ENCODE peak calls at places on chromosomes 6 and 20, in nine cellular contexts. O is GM23338, G is bronchial epithelial cell, P is SJSA1, H is ovary, K is IMR-90, I is tibial artery, X is breast epithelium, W is aorta. L is an unnamed sample.

GRCh38 chr6:121504227-121504626 is 68.8 kb downstream of the GJA1 start:
- DNase-seq in O (no peak), G (peak; percentile 98), P (no peak), H (no peak), K (peak; percentile 96), I (no peak), X (no peak), W (no peak), L (no peak)

GRCh38 chr20:3473944-3474343 is 3.1 kb downstream of the ATRN start:
- DNase-seq in O (no peak), G (no peak), P (no peak), H (no peak), K (no peak), I (no peak), X (no peak), W (no peak), L (no peak)

GRCh38 chr6:160831751-160832150 is 129.7 kb downstream of the PLG start:
- DNase-seq in O (peak; percentile 3), G (no peak), P (no peak), H (no peak), K (no peak), I (no peak), X (no peak), W (no peak), L (no peak)

GRCh38 chr6:111551521-111552231 is 54.0 kb downstream of the TRAF3IP2 start:
- DNase-seq in O (no peak), G (no peak), P (no peak), H (no peak), K (no peak), I (no peak), X (no peak), W (no peak), L (peak; percentile 33)

GRCh38 chr20:38372830-38373229 is 26.5 kb downstream of the LBP start:
- DNase-seq in O (no peak), G (no peak), P (no peak), H (no peak), K (no peak), I (no peak), X (no peak), W (no peak), L (no peak)

GRCh38 chr20:63025534-63026331 is 19.0 kb upstream of the BHLHE23 start:
- DNase-seq in O (peak; percentile 41), G (peak; percentile 7), P (no peak), H (peak; percentile 20), K (peak; percentile 7), I (no peak), X (no peak), W (peak; percentile 44), L (peak; percentile 72)

GRCh38 chr20:48725589-48725991 is 102.2 kb downstream of the PREX1 start:
- DNase-seq in O (no peak), G (no peak), P (no peak), H (no peak), K (peak; percentile 7), I (no peak), X (no peak), W (no peak), L (peak; percentile 56)

GRCh38 chr6:78511019-78511418 is 356.3 kb upstream of the IRAK1BP1 start:
- DNase-seq in O (no peak), G (no peak), P (no peak), H (no peak), K (no peak), I (no peak), X (no peak), W (no peak), L (no peak)

GRCh38 chr6:40734607-40735006 is 147.4 kb upstream of the LRFN2 start:
- DNase-seq in O (no peak), G (no peak), P (no peak), H (no peak), K (no peak), I (no peak), X (no peak), W (no peak), L (no peak)

GRCh38 chr6:372336-372911 is 19.1 kb upstream of the IRF4 start:
- DNase-seq in O (no peak), G (no peak), P (no peak), H (no peak), K (no peak), I (no peak), X (no peak), W (peak; percentile 71), L (no peak)

GRCh38 chr6:367891-368630 is 23.5 kb upstream of the IRF4 start:
- DNase-seq in O (no peak), G (no peak), P (no peak), H (no peak), K (no peak), I (no peak), X (no peak), W (peak; percentile 39), L (no peak)

GRCh38 chr6:373031-373430 is 18.5 kb upstream of the IRF4 start:
- DNase-seq in O (no peak), G (no peak), P (no peak), H (no peak), K (no peak), I (no peak), X (no peak), W (no peak), L (no peak)

GRCh38 chr6:369559-370431 is 21.8 kb upstream of the IRF4 start:
- DNase-seq in O (no peak), G (no peak), P (no peak), H (no peak), K (no peak), I (no peak), X (no peak), W (peak; percentile 41), L (no peak)

DNA sequence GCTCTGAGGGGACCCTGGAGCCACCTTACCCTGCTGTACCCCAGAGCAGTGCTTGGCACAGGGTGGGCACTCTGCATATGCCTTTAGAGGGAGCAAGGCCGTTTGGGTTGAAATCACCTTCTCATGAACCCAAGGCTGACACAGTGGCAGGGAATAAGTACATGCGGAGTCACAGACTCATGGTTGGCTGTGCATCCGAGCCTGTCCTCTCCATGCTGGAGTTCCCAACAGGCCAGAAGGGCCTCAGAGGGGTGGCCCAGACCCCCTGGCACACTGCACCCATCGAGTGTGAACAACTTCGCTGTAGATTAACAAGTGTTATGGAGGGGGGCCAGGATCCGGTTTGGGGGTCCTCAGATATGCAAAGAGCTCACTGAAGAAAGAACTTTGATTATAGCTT is 21.0 kb upstream of the IRF4 start:
- DNase-seq in O (no peak), G (no peak), P (no peak), H (no peak), K (no peak), I (no peak), X (no peak), W (peak; percentile 37), L (no peak)
- H3K27me3 ChIP-seq in O (no peaks in the 10 kb centered on the region), G (peaks cover 10% of the 10 kb centered on the region), P (peaks cover 52% of the 10 kb centered on the region), H (no peaks in the 10 kb centered on the region), K (peaks cover 38% of the 10 kb centered on the region), I (no peaks in the 10 kb centered on the region), X (peaks cover 76% of the 10 kb centered on the region), W (no peaks in the 10 kb centered on the region), L (no peaks in the 10 kb centered on the region)

GRCh38 chr6:38687549-38687948 is 15.4 kb downstream of the GLO1 start:
- DNase-seq in O (no peak), G (no peak), P (no peak), H (no peak), K (no peak), I (no peak), X (no peak), W (no peak), L (no peak)

GRCh38 chr6:38687043-38687353 is 15.9 kb downstream of the GLO1 start:
- DNase-seq in O (no peak), G (no peak), P (no peak), H (no peak), K (no peak), I (no peak), X (no peak), W (no peak), L (no peak)

GRCh38 chr6:38688579-38689087 is 14.3 kb downstream of the GLO1 start:
- DNase-seq in O (peak; percentile 41), G (no peak), P (no peak), H (no peak), K (no peak), I (no peak), X (no peak), W (no peak), L (peak; percentile 56)

GRCh38 chr6:38684904-38685303 is 18.0 kb downstream of the GLO1 start:
- DNase-seq in O (no peak), G (no peak), P (no peak), H (no peak), K (no peak), I (no peak), X (no peak), W (no peak), L (no peak)

DNA sequence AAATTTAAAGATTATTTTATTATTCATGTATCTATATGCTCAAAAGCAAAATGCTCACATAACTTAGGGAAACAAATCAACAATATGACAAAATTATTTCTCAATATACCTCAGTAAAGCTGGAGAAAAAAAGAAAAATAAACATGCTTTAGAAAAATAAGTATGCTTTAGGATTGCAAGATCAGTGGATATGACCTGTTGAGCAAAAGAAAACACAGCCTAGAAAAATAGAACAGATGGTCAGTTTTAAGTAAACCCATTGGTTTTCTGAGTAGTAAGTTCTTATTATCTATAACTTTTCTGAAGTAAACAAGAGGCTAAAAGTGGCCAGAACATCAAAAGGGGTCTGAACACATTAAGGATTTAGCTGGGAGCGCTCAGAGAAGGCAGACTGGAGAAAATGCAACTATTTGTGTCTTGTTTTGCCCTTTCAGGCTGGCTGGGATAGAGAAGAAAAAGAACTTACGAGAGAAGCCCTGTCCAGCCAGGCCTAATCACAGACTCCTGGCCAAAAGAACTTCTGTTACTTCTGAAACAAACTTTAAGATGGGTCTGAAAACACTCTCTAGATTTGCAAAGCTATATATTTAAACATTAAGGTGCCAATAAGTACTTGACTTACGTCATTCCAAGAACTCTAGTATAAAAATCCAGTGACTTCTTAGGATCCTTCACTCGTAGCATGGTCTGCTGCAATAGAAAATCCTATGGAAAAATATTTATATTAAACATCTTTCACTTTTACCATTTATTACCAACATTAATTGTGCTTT is 16.5 kb downstream of the GLO1 start:
- DNase-seq in O (no peak), G (no peak), P (no peak), H (no peak), K (peak; percentile 20), I (no peak), X (no peak), W (no peak), L (no peak)
- H3K36me3 ChIP-seq in O (peaks cover 20% of the 10 kb centered on the region), G (peaks cover 6% of the 10 kb centered on the region), P (peaks cover 24% of the 10 kb centered on the region), H (no peaks in the 10 kb centered on the region), K (peaks cover 5% of the 10 kb centered on the region), I (peaks cover 20% of the 10 kb centered on the region), X (peaks cover 4% of the 10 kb centered on the region), W (no peaks in the 10 kb centered on the region), L (peaks cover 14% of the 10 kb centered on the region)

GRCh38 chr6:66277400-66277799 is 570.4 kb upstream of the EYS start:
- DNase-seq in O (no peak), G (no peak), P (no peak), H (no peak), K (no peak), I (no peak), X (no peak), W (no peak), L (no peak)
- H3K4me3 ChIP-seq in O (no peak overlapping the region), G (no peak overlapping the region), P (no peak overlapping the region), H (no peak overlapping the region), K (no peak overlapping the region), I (no peak overlapping the region), X (no peak overlapping the region), W (no peak overlapping the region), L (no peak overlapping the region)

DNA sequence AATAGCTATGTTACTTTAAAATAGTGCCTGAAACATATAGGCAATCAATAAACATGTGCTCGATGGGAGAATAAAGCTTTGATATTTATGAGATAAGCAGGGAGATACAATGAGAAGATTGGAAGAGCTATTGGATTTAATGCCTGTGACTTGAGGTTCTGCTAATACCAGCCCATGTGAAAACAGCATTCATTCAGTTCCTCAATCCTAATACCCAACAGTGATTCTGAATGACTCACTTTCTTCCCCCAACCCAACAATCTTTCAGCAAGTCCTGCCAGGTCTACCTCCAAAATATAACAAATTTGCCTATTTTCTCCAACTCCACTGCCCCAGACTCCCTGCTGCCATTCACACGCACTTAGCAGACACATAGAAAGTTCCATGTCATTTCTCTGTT is 26.6 kb upstream of the KLHL31 start:
- DNase-seq in O (no peak), G (no peak), P (no peak), H (no peak), K (no peak), I (no peak), X (no peak), W (no peak), L (no peak)
- H3K27me3 ChIP-seq in O (no peaks in the 10 kb centered on the region), G (no peaks in the 10 kb centered on the region), P (no peaks in the 10 kb centered on the region), H (no peaks in the 10 kb centered on the region), K (peaks cover 24% of the 10 kb centered on the region), I (no peaks in the 10 kb centered on the region), X (no peaks in the 10 kb centered on the region), W (no peaks in the 10 kb centered on the region), L (no peaks in the 10 kb centered on the region)

L was measured in H7.